ENCODE peak calls at places on chromosome 22, in seven cellular contexts. One of them, this sample, is unnamed.

GRCh38 chr22:46812786-46813185 is 50.3 kb downstream of the TBC1D22A start:
- DNase-seq in aorta: no peak
- DNase-seq in stimulated activated CD4-positive, alpha-beta T cell treated with anti-CD3 and anti-CD28 coated beads, Interleukin-2, amount 100 ng/mL, for 48 hours: no peak
- DNase-seq in ELF-1: no peak
- DNase-seq in ureter: no peak
- DNase-seq in RCC 7860: no peak
- DNase-seq in HFFc6: no peak
- DNase-seq in this sample: no peak

GRCh38 chr22:27876684-27877083 is 42.4 kb downstream of the PITPNB start:
- DNase-seq in aorta: no peak
- DNase-seq in stimulated activated CD4-positive, alpha-beta T cell treated with anti-CD3 and anti-CD28 coated beads, Interleukin-2, amount 100 ng/mL, for 48 hours: no peak
- DNase-seq in ELF-1: no peak
- DNase-seq in ureter: no peak
- DNase-seq in RCC 7860: no peak
- DNase-seq in HFFc6: no peak
- DNase-seq in this sample: no peak

GRCh38 chr22:41772645-41773044 is 27.8 kb upstream of the CCDC134 start:
- DNase-seq in aorta: no peak
- DNase-seq in stimulated activated CD4-positive, alpha-beta T cell treated with anti-CD3 and anti-CD28 coated beads, Interleukin-2, amount 100 ng/mL, for 48 hours: no peak
- DNase-seq in ELF-1: no peak
- DNase-seq in ureter: no peak
- DNase-seq in RCC 7860: no peak
- DNase-seq in HFFc6: no peak
- DNase-seq in this sample: no peak

GRCh38 chr22:48918585-48919186 is 909.0 kb downstream of the BRD1 start:
- DNase-seq in aorta: peak
- DNase-seq in stimulated activated CD4-positive, alpha-beta T cell treated with anti-CD3 and anti-CD28 coated beads, Interleukin-2, amount 100 ng/mL, for 48 hours: no peak
- DNase-seq in ELF-1: no peak
- DNase-seq in ureter: no peak
- DNase-seq in RCC 7860: no peak
- DNase-seq in HFFc6: no peak
- DNase-seq in this sample: no peak

GRCh38 chr22:20957118-20957690 is 9.9 kb upstream of the AIFM3 start:
- DNase-seq in aorta: no peak
- DNase-seq in stimulated activated CD4-positive, alpha-beta T cell treated with anti-CD3 and anti-CD28 coated beads, Interleukin-2, amount 100 ng/mL, for 48 hours: no peak
- DNase-seq in ELF-1: no peak
- DNase-seq in ureter: no peak
- DNase-seq in RCC 7860: no peak
- DNase-seq in HFFc6: no peak
- DNase-seq in this sample: peak

GRCh38 chr22:30228509-30229359 is 17.8 kb downstream of the LIF start:
- DNase-seq in aorta: no peak
- DNase-seq in stimulated activated CD4-positive, alpha-beta T cell treated with anti-CD3 and anti-CD28 coated beads, Interleukin-2, amount 100 ng/mL, for 48 hours: no peak
- DNase-seq in ELF-1: peak
- DNase-seq in ureter: no peak
- DNase-seq in RCC 7860: peak
- DNase-seq in HFFc6: peak
- DNase-seq in this sample: no peak

GRCh38 chr22:31346733-31347250 is 646 bp upstream of the PATZ1 start:
- DNase-seq in aorta: peak
- DNase-seq in stimulated activated CD4-positive, alpha-beta T cell treated with anti-CD3 and anti-CD28 coated beads, Interleukin-2, amount 100 ng/mL, for 48 hours: peak
- DNase-seq in ELF-1: peak
- DNase-seq in ureter: peak
- DNase-seq in RCC 7860: peak
- DNase-seq in HFFc6: no peak
- DNase-seq in this sample: peak

GRCh38 chr22:39954584-39955055 is 5.6 kb upstream of the TMA7B start:
- DNase-seq in aorta: no peak
- DNase-seq in stimulated activated CD4-positive, alpha-beta T cell treated with anti-CD3 and anti-CD28 coated beads, Interleukin-2, amount 100 ng/mL, for 48 hours: no peak
- DNase-seq in ELF-1: no peak
- DNase-seq in ureter: no peak
- DNase-seq in RCC 7860: no peak
- DNase-seq in HFFc6: peak
- DNase-seq in this sample: no peak

GRCh38 chr22:17957683-17958082 is 66.7 kb downstream of the MICAL3 start:
- DNase-seq in aorta: no peak
- DNase-seq in stimulated activated CD4-positive, alpha-beta T cell treated with anti-CD3 and anti-CD28 coated beads, Interleukin-2, amount 100 ng/mL, for 48 hours: no peak
- DNase-seq in ELF-1: no peak
- DNase-seq in ureter: no peak
- DNase-seq in RCC 7860: no peak
- DNase-seq in HFFc6: no peak
- DNase-seq in this sample: no peak

GRCh38 chr22:41619979-41620645 is 731 bp downstream of the DESI1 start:
- DNase-seq in aorta: peak
- DNase-seq in stimulated activated CD4-positive, alpha-beta T cell treated with anti-CD3 and anti-CD28 coated beads, Interleukin-2, amount 100 ng/mL, for 48 hours: peak
- DNase-seq in ELF-1: peak
- DNase-seq in ureter: peak
- DNase-seq in RCC 7860: peak
- DNase-seq in HFFc6: no peak
- DNase-seq in this sample: peak

GRCh38 chr22:31102441-31103081 is 4.8 kb downstream of the SELENOM start:
- DNase-seq in aorta: peak
- DNase-seq in stimulated activated CD4-positive, alpha-beta T cell treated with anti-CD3 and anti-CD28 coated beads, Interleukin-2, amount 100 ng/mL, for 48 hours: no peak
- DNase-seq in ELF-1: peak
- DNase-seq in ureter: peak
- DNase-seq in RCC 7860: peak
- DNase-seq in HFFc6: peak
- DNase-seq in this sample: no peak

GRCh38 chr22:45007247-45007945 is 2.4 kb downstream of the PHF21B start:
- DNase-seq in aorta: no peak
- DNase-seq in stimulated activated CD4-positive, alpha-beta T cell treated with anti-CD3 and anti-CD28 coated beads, Interleukin-2, amount 100 ng/mL, for 48 hours: no peak
- DNase-seq in ELF-1: peak
- DNase-seq in ureter: no peak
- DNase-seq in RCC 7860: no peak
- DNase-seq in HFFc6: no peak
- DNase-seq in this sample: no peak

GRCh38 chr22:30694171-30694637 is 470 bp upstream of the OSBP2 start:
- DNase-seq in aorta: peak
- DNase-seq in stimulated activated CD4-positive, alpha-beta T cell treated with anti-CD3 and anti-CD28 coated beads, Interleukin-2, amount 100 ng/mL, for 48 hours: peak
- DNase-seq in ELF-1: peak
- DNase-seq in ureter: peak
- DNase-seq in RCC 7860: no peak
- DNase-seq in HFFc6: no peak
- DNase-seq in this sample: peak

GRCh38 chr22:42026705-42027104 is 28.1 kb downstream of the WBP2NL start:
- DNase-seq in aorta: no peak
- DNase-seq in stimulated activated CD4-positive, alpha-beta T cell treated with anti-CD3 and anti-CD28 coated beads, Interleukin-2, amount 100 ng/mL, for 48 hours: no peak
- DNase-seq in ELF-1: no peak
- DNase-seq in ureter: no peak
- DNase-seq in RCC 7860: no peak
- DNase-seq in HFFc6: no peak
- DNase-seq in this sample: no peak

GRCh38 chr22:40036126-40036525 is 41.4 kb downstream of the FAM83F start:
- DNase-seq in aorta: no peak
- DNase-seq in stimulated activated CD4-positive, alpha-beta T cell treated with anti-CD3 and anti-CD28 coated beads, Interleukin-2, amount 100 ng/mL, for 48 hours: no peak
- DNase-seq in ELF-1: no peak
- DNase-seq in ureter: no peak
- DNase-seq in RCC 7860: no peak
- DNase-seq in HFFc6: no peak
- DNase-seq in this sample: no peak

GRCh38 chr22:49540571-49541450 is 286.9 kb downstream of the BRD1 start:
- DNase-seq in aorta: peak
- DNase-seq in stimulated activated CD4-positive, alpha-beta T cell treated with anti-CD3 and anti-CD28 coated beads, Interleukin-2, amount 100 ng/mL, for 48 hours: no peak
- DNase-seq in ELF-1: no peak
- DNase-seq in ureter: no peak
- DNase-seq in RCC 7860: no peak
- DNase-seq in HFFc6: no peak
- DNase-seq in this sample: peak

GRCh38 chr22:40572976-40573375 is 63.5 kb downstream of the MRTFA start:
- DNase-seq in aorta: no peak
- DNase-seq in stimulated activated CD4-positive, alpha-beta T cell treated with anti-CD3 and anti-CD28 coated beads, Interleukin-2, amount 100 ng/mL, for 48 hours: no peak
- DNase-seq in ELF-1: no peak
- DNase-seq in ureter: no peak
- DNase-seq in RCC 7860: no peak
- DNase-seq in HFFc6: no peak
- DNase-seq in this sample: no peak

GRCh38 chr22:49412236-49412635 is 415.4 kb downstream of the BRD1 start:
- DNase-seq in aorta: peak
- DNase-seq in stimulated activated CD4-positive, alpha-beta T cell treated with anti-CD3 and anti-CD28 coated beads, Interleukin-2, amount 100 ng/mL, for 48 hours: no peak
- DNase-seq in ELF-1: no peak
- DNase-seq in ureter: no peak
- DNase-seq in RCC 7860: no peak
- DNase-seq in HFFc6: no peak
- DNase-seq in this sample: no peak

GRCh38 chr22:44758354-44758969 is 6.1 kb downstream of the ARHGAP8 start:
- DNase-seq in aorta: no peak
- DNase-seq in stimulated activated CD4-positive, alpha-beta T cell treated with anti-CD3 and anti-CD28 coated beads, Interleukin-2, amount 100 ng/mL, for 48 hours: no peak
- DNase-seq in ELF-1: no peak
- DNase-seq in ureter: no peak
- DNase-seq in RCC 7860: peak
- DNase-seq in HFFc6: peak
- DNase-seq in this sample: no peak

GRCh38 chr22:35335936-35336781 is 36.5 kb downstream of the TOM1 start:
- DNase-seq in aorta: no peak
- DNase-seq in stimulated activated CD4-positive, alpha-beta T cell treated with anti-CD3 and anti-CD28 coated beads, Interleukin-2, amount 100 ng/mL, for 48 hours: no peak
- DNase-seq in ELF-1: no peak
- DNase-seq in ureter: no peak
- DNase-seq in RCC 7860: no peak
- DNase-seq in HFFc6: no peak
- DNase-seq in this sample: no peak

GRCh38 chr22:39185601-39186012 is 33.1 kb upstream of the CBX7 start:
- DNase-seq in aorta: peak
- DNase-seq in stimulated activated CD4-positive, alpha-beta T cell treated with anti-CD3 and anti-CD28 coated beads, Interleukin-2, amount 100 ng/mL, for 48 hours: no peak
- DNase-seq in ELF-1: no peak
- DNase-seq in ureter: no peak
- DNase-seq in RCC 7860: no peak
- DNase-seq in HFFc6: no peak
- DNase-seq in this sample: peak

GRCh38 chr22:50600541-50600940 is at the start of gene MAPK8IP2:
- DNase-seq in aorta: peak
- DNase-seq in stimulated activated CD4-positive, alpha-beta T cell treated with anti-CD3 and anti-CD28 coated beads, Interleukin-2, amount 100 ng/mL, for 48 hours: no peak
- DNase-seq in ELF-1: no peak
- DNase-seq in ureter: no peak
- DNase-seq in RCC 7860: no peak
- DNase-seq in HFFc6: no peak
- DNase-seq in this sample: no peak

GRCh38 chr22:24429411-24430365 is 2.3 kb downstream of the ADORA2A start:
- DNase-seq in aorta: peak
- DNase-seq in stimulated activated CD4-positive, alpha-beta T cell treated with anti-CD3 and anti-CD28 coated beads, Interleukin-2, amount 100 ng/mL, for 48 hours: peak
- DNase-seq in ELF-1: peak
- DNase-seq in ureter: no peak
- DNase-seq in RCC 7860: no peak
- DNase-seq in HFFc6: peak
- DNase-seq in this sample: peak

GRCh38 chr22:39814899-39815298 is 78.7 kb downstream of the ENTHD1 start:
- DNase-seq in aorta: no peak
- DNase-seq in stimulated activated CD4-positive, alpha-beta T cell treated with anti-CD3 and anti-CD28 coated beads, Interleukin-2, amount 100 ng/mL, for 48 hours: no peak
- DNase-seq in ELF-1: no peak
- DNase-seq in ureter: no peak
- DNase-seq in RCC 7860: no peak
- DNase-seq in HFFc6: no peak
- DNase-seq in this sample: no peak

GRCh38 chr22:39690901-39691620 is 120.5 kb downstream of the CACNA1I start:
- DNase-seq in aorta: no peak
- DNase-seq in stimulated activated CD4-positive, alpha-beta T cell treated with anti-CD3 and anti-CD28 coated beads, Interleukin-2, amount 100 ng/mL, for 48 hours: no peak
- DNase-seq in ELF-1: peak
- DNase-seq in ureter: no peak
- DNase-seq in RCC 7860: no peak
- DNase-seq in HFFc6: no peak
- DNase-seq in this sample: no peak

GRCh38 chr22:40890881-40891280 is 29.0 kb upstream of the DNAJB7 start:
- DNase-seq in aorta: no peak
- DNase-seq in stimulated activated CD4-positive, alpha-beta T cell treated with anti-CD3 and anti-CD28 coated beads, Interleukin-2, amount 100 ng/mL, for 48 hours: no peak
- DNase-seq in ELF-1: no peak
- DNase-seq in ureter: no peak
- DNase-seq in RCC 7860: no peak
- DNase-seq in HFFc6: peak
- DNase-seq in this sample: no peak

GRCh38 chr22:35818897-35819296 is 101.2 kb downstream of the APOL5 start:
- DNase-seq in aorta: no peak
- DNase-seq in stimulated activated CD4-positive, alpha-beta T cell treated with anti-CD3 and anti-CD28 coated beads, Interleukin-2, amount 100 ng/mL, for 48 hours: no peak
- DNase-seq in ELF-1: no peak
- DNase-seq in ureter: no peak
- DNase-seq in RCC 7860: peak
- DNase-seq in HFFc6: no peak
- DNase-seq in this sample: no peak

GRCh38 chr22:31637938-31638618 is 23.9 kb downstream of the PISD start:
- DNase-seq in aorta: no peak
- DNase-seq in stimulated activated CD4-positive, alpha-beta T cell treated with anti-CD3 and anti-CD28 coated beads, Interleukin-2, amount 100 ng/mL, for 48 hours: no peak
- DNase-seq in ELF-1: no peak
- DNase-seq in ureter: no peak
- DNase-seq in RCC 7860: peak
- DNase-seq in HFFc6: no peak
- DNase-seq in this sample: peak

This sample was measured in lower lobe of right lung.